ENCODE peak calls at places on chromosomes 12 and 14, in ten cellular contexts. J, E, Q, O, M, K, Y, X, D and P are unnamed samples.

GRCh38 chr14:85188836-85189235 is 341.1 kb upstream of the FLRT2 start:
- DNase-seq in Q (no peak), M (no peak), X (no peak), Y (no peak), D (no peak), K (no peak), O (no peak), J (no peak), E (no peak), P (no peak)

GRCh38 chr14:78974691-78975090 is 804.5 kb downstream of the NRXN3 start:
- DNase-seq in Q (peak; percentile 8), E (no peak), M (no peak), O (no peak), D (no peak), J (no peak), Y (no peak), K (no peak), X (no peak), P (no peak)

GRCh38 chr14:77531071-77531470 is 32.5 kb upstream of the ISM2 start:
- DNase-seq in Q (no peak), D (no peak), M (no peak), Y (no peak), X (no peak), J (no peak), O (no peak), E (no peak), K (no peak), P (no peak)

GRCh38 chr14:20886091-20886490 is 5.1 kb upstream of the RNASE3 start:
- DNase-seq in X (no peak), K (no peak), M (no peak), O (no peak), E (no peak), Y (no peak), D (no peak), Q (no peak), J (no peak), P (no peak)

GRCh38 chr14:25150934-25151790 is 101.2 kb upstream of the STXBP6 start:
- DNase-seq in E (peak; percentile 63), O (no peak), K (no peak), Q (peak; percentile 30), M (no peak), Y (no peak), X (no peak), D (no peak), J (peak; percentile 2), P (no peak)

GRCh38 chr12:120940799-120941198 is 36.6 kb upstream of the SPPL3 start:
- DNase-seq in X (no peak), J (no peak), D (no peak), Q (no peak), M (no peak), K (no peak), O (no peak), Y (no peak), E (no peak), P (no peak)

GRCh38 chr12:117579939-117580717 is 218.7 kb upstream of the NOS1 start:
- DNase-seq in K (no peak), X (no peak), M (no peak), E (no peak), O (no peak), Y (no peak), J (no peak), D (no peak), Q (no peak), P (no peak)

GRCh38 chr12:20438307-20438779 is 70.0 kb downstream of the PDE3A start:
- DNase-seq in E (no peak), K (no peak), M (no peak), D (no peak), J (peak; percentile 74), Y (no peak), Q (no peak), O (no peak), X (no peak), P (no peak)

GRCh38 chr12:24496755-24497154 is 452.1 kb downstream of the BCAT1 start:
- DNase-seq in D (no peak), J (peak; percentile 68), X (no peak), K (no peak), Y (no peak), Q (no peak), O (no peak), E (no peak), M (no peak), P (no peak)

GRCh38 chr14:61749867-61750266 is 12.4 kb upstream of the SNAPC1 start:
- DNase-seq in K (no peak), Y (no peak), D (no peak), Q (no peak), O (no peak), E (no peak), X (no peak), J (no peak), M (no peak), P (no peak)

GRCh38 chr12:15855646-15856045 is 26.5 kb upstream of the STRAP start:
- DNase-seq in M (no peak), E (no peak), Q (no peak), D (no peak), X (no peak), O (no peak), K (no peak), Y (no peak), J (no peak), P (no peak)

GRCh38 chr14:45610303-45610702 is 357.3 kb upstream of the MIS18BP1 start:
- DNase-seq in D (no peak), O (no peak), Q (peak; percentile 12), J (peak; percentile 10), X (no peak), M (no peak), E (peak; percentile 39), K (no peak), Y (no peak), P (no peak)

GRCh38 chr14:21408152-21408551 is 24.3 kb upstream of the SUPT16H start:
- DNase-seq in X (no peak), J (peak; percentile 81), K (no peak), E (no peak), O (no peak), Q (peak; percentile 44), D (no peak), M (no peak), Y (no peak), P (no peak)

DNA sequence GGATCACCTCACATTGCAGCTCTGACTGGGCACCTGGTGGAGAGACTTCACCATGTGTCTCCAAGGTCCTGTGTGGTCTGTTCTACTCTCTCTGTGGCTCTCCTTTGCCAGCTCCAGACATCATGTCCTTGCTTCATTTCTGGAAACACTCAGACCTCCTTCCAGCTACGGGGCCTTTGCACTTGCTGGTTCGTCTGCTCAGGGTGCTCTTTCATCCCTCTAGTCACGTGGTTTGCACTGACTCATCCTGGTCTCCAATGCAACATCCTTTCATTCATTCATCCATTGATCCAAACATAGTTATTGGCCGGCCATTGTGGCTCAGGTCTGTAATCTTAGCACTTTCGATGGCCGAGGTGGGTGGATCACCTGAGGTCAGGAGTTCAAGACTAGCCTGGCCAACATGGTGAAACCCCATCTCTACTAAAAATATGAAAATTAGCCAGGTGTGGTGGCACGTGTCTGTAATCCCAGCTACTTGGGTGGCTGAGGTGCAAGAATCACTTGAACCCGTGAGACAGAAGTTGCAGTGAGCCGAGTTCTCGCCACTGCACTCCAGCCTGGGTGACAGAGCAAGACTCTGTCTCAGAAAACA is 23.9 kb upstream of the CCDC63 start:
- DNase-seq in M (no peak), D (no peak), Y (no peak), Q (no peak), O (no peak), E (no peak), K (no peak), X (no peak), J (no peak), P (no peak)
- TF ChIP-seq CTCF in M (no peak), D (no peak), Y (no peak), Q (no peak), O (no peak), E (no peak), K (no peak), X (no peak), J (no peak), P (no peak)

GRCh38 chr14:43795600-43796228 is 711.4 kb downstream of the FSCB start:
- DNase-seq in E (no peak), M (no peak), K (no peak), X (no peak), D (no peak), J (no peak), Y (no peak), O (no peak), Q (no peak), P (no peak)
- TF ChIP-seq CTCF in E (peak; percentile 52), M (peak; percentile 16), K (peak; percentile 74), X (no peak), D (no peak), J (no peak), Y (peak; percentile 31), O (peak; percentile 33), Q (no peak), P (peak; percentile 54)

DNA sequence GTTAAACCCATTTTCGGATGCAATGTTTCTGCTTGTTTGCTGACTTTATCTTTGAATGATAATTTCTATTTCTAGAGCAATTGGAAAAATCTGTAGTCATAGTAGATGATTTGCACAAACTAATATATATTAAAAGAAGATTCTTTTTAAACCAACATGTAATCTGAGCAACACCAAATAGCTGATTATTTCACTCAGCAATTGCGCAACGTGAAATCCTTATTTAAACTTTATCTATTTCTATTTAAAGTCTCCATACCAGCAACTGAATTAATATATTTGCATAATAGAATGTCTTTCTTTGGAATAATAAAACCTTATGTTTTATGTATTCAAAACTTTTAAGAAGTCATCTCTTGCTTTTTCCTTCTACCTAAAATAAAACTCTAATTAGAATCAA is 1132.4 kb downstream of the FLRT2 start:
- DNase-seq in Q (no peak), M (no peak), Y (no peak), E (no peak), D (no peak), O (no peak), X (no peak), J (no peak), K (no peak), P (no peak)
- TF ChIP-seq CTCF in Q (no peak), M (no peak), Y (no peak), E (no peak), D (no peak), O (no peak), X (no peak), J (no peak), K (no peak), P (no peak)

GRCh38 chr14:71320107-71320733 is 413.0 kb downstream of the PCNX1 start:
- DNase-seq in Y (peak; percentile 97), X (peak; percentile 97), K (peak; percentile 99), J (peak; percentile 97), O (peak; percentile 98), Q (peak; percentile 98), E (peak; percentile 99), D (peak; percentile 98), M (peak; percentile 99), P (peak; percentile 97)

GRCh38 chr14:71319646-71320045 is 412.4 kb downstream of the PCNX1 start:
- DNase-seq in D (no peak), J (peak; percentile 20), O (no peak), Y (no peak), Q (peak; percentile 13), K (no peak), M (peak; percentile 7), E (peak; percentile 35), X (peak; percentile 1), P (peak; percentile 4)

GRCh38 chr14:71322660-71323250 is 415.5 kb downstream of the PCNX1 start:
- DNase-seq in Q (peak; percentile 26), M (no peak), D (no peak), E (peak; percentile 15), O (no peak), K (no peak), X (no peak), Y (no peak), J (peak; percentile 56), P (no peak)

GRCh38 chr14:71321556-71322315 is 414.5 kb downstream of the PCNX1 start:
- DNase-seq in X (no peak), E (peak; percentile 69), M (no peak), Q (peak; percentile 76), K (no peak), D (no peak), Y (no peak), O (no peak), J (peak; percentile 29), P (peak; percentile 3)

GRCh38 chr14:71320734-71321555 is 413.7 kb downstream of the PCNX1 start:
- DNase-seq in D (peak; percentile 81), K (no peak), J (peak; percentile 37), E (peak; percentile 87), M (peak; percentile 63), X (peak; percentile 36), O (peak; percentile 57), Q (peak; percentile 61), Y (peak; percentile 73), P (peak; percentile 70)
- TF ChIP-seq CTCF in D (no peak), K (no peak), J (no peak), E (no peak), M (no peak), X (no peak), O (no peak), Q (no peak), Y (no peak), P (no peak)